ENCODE peak calls at places on chromosomes 6 and 20, in five cellular contexts. H is Panc1, E is H1, G is GM23338, N is suprapubic skin. J is an unnamed sample. For H3K4me1, the result is how much of the 10 kb centered on the place peaks cover.

GRCh38 chr6:89122625-89123024 is 4.8 kb upstream of the SRSF12 start:
- DNase-seq in H (no peak), E (no peak), G (peak), N (no peak), J (no peak)

GRCh38 chr6:10801224-10801848 is 37.0 kb downstream of the MAK start:
- DNase-seq in H (peak), E (peak), G (peak), N (no peak), J (no peak)

GRCh38 chr6:22737331-22737730 is 168.0 kb downstream of the HDGFL1 start:
- DNase-seq in H (no peak), E (peak), G (peak), N (no peak), J (no peak)

GRCh38 chr6:43706788-43707187 is 19.2 kb upstream of the MRPS18A start:
- DNase-seq in H (no peak), E (no peak), G (no peak), N (no peak), J (no peak)

GRCh38 chr6:36701401-36701991 is 3.9 kb downstream of the RAB44 start:
- DNase-seq in H (no peak), E (no peak), G (peak), N (peak), J (no peak)

GRCh38 chr20:17650816-17651760 is 31.0 kb downstream of the RRBP1 start:
- DNase-seq in H (no peak), E (no peak), G (no peak), N (no peak), J (no peak)

GRCh38 chr6:81371929-81372328 is 380.6 kb downstream of the TENT5A start:
- DNase-seq in H (no peak), E (no peak), G (no peak), N (no peak), J (no peak)

GRCh38 chr6:2865270-2866182 is 23.9 kb upstream of the SERPINB1 start:
- DNase-seq in H (no peak), E (no peak), G (peak), N (no peak), J (no peak)

GRCh38 chr6:90294989-90295853 is 1.4 kb downstream of the BACH2 start:
- DNase-seq in H (no peak), E (no peak), G (peak), N (no peak), J (no peak)

GRCh38 chr20:60210779-60211617 is 252.8 kb downstream of the CDH26 start:
- DNase-seq in H (peak), E (peak), G (peak), N (no peak), J (no peak)

GRCh38 chr6:44223471-44224153 is at the start of gene SLC29A1:
- DNase-seq in H (no peak), E (peak), G (peak), N (no peak), J (peak)

GRCh38 chr6:11586574-11586973 is 49.0 kb downstream of the TMEM170B start:
- DNase-seq in H (no peak), E (no peak), G (peak), N (no peak), J (no peak)

GRCh38 chr20:34195355-34195754 is 45.9 kb upstream of the ASIP start:
- DNase-seq in H (no peak), E (no peak), G (no peak), N (no peak), J (no peak)

GRCh38 chr6:12241493-12242214 is 48.5 kb upstream of the EDN1 start:
- DNase-seq in H (no peak), E (no peak), G (no peak), N (no peak), J (no peak)

GRCh38 chr6:147941143-147941542 is 401.5 kb upstream of the SASH1 start:
- DNase-seq in H (no peak), E (no peak), G (peak), N (no peak), J (no peak)

GRCh38 chr20:40276291-40276690 is 412.7 kb downstream of the MAFB start:
- DNase-seq in H (no peak), E (no peak), G (no peak), N (no peak), J (no peak)

GRCh38 chr20:16201191-16201590 is 372.1 kb downstream of the KIF16B start:
- DNase-seq in H (no peak), E (no peak), G (no peak), N (no peak), J (no peak)

GRCh38 chr6:27812078-27812804 is 100.0 kb downstream of the OR2B2 start:
- DNase-seq in H (no peak), E (no peak), G (no peak), N (no peak), J (no peak)
- H3K4me1 ChIP-seq in H (under half), E (under half), G (under half), N (under half), J (under half)

GRCh38 chr6:96394727-96395126 is 126.9 kb upstream of the UFL1 start:
- DNase-seq in H (no peak), E (no peak), G (peak), N (no peak), J (no peak)
- TF ChIP-seq CTCF in H (peak), E (peak), G (peak), N (no peak), J (no peak)

DNA sequence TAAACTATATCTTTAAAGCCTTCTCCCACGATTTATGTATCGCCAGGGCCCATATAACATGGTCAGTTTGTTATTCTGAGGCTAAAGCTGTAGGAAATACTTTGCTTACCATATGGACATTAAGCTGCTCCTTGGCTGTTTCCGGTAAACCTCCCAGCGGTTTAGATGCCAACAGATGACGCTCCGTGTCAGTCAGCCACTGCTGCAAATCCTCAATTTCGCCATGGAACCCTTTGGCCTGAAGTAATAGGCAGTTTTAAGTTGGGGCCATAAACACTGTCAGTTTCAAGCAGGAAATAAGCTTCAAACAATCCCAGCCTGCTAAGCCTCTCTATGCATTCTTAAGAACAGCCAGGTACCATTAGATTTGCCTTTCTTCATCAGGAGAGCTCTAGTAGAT is 145.4 kb downstream of the DST start:
- DNase-seq in H (no peak), E (no peak), G (no peak), N (no peak), J (no peak)
- TF ChIP-seq POLR2AphosphoS5 in H (no peak), E (no peak), G (no peak), N (no peak), J (no peak)

GRCh38 chr6:35042041-35042440 is 99.1 kb downstream of the TCP11 start:
- DNase-seq in H (no peak), E (no peak), G (no peak), N (no peak), J (no peak)
- H3K4me1 ChIP-seq in H (under half), E (under half), G (half or more), N (half or more), J (under half)

GRCh38 chr20:32820698-32821378 is 1.1 kb downstream of the MAPRE1 start:
- DNase-seq in H (no peak), E (no peak), G (no peak), N (no peak), J (no peak)
- TF ChIP-seq CTCF in H (no peak), E (no peak), G (no peak), N (no peak), J (no peak)

GRCh38 chr6:113862112-113862511 is 5.0 kb downstream of the MARCKS start:
- DNase-seq in H (no peak), E (no peak), G (no peak), N (no peak), J (no peak)

GRCh38 chr6:113858605-113859348 is 1.6 kb downstream of the MARCKS start:
- DNase-seq in H (no peak), E (peak), G (peak), N (peak), J (peak)

GRCh38 chr6:113859349-113860164 is 2.4 kb downstream of the MARCKS start:
- DNase-seq in H (no peak), E (no peak), G (peak), N (peak), J (no peak)

GRCh38 chr6:113858067-113858604 is 991 bp downstream of the MARCKS start:
- DNase-seq in H (no peak), E (peak), G (peak), N (no peak), J (peak)

GRCh38 chr6:113860165-113860955 is 3.2 kb downstream of the MARCKS start:
- DNase-seq in H (no peak), E (no peak), G (peak), N (no peak), J (no peak)
- TF ChIP-seq POLR2AphosphoS5 in H (no peak), E (no peak), G (no peak), N (no peak), J (no peak)

DNA sequence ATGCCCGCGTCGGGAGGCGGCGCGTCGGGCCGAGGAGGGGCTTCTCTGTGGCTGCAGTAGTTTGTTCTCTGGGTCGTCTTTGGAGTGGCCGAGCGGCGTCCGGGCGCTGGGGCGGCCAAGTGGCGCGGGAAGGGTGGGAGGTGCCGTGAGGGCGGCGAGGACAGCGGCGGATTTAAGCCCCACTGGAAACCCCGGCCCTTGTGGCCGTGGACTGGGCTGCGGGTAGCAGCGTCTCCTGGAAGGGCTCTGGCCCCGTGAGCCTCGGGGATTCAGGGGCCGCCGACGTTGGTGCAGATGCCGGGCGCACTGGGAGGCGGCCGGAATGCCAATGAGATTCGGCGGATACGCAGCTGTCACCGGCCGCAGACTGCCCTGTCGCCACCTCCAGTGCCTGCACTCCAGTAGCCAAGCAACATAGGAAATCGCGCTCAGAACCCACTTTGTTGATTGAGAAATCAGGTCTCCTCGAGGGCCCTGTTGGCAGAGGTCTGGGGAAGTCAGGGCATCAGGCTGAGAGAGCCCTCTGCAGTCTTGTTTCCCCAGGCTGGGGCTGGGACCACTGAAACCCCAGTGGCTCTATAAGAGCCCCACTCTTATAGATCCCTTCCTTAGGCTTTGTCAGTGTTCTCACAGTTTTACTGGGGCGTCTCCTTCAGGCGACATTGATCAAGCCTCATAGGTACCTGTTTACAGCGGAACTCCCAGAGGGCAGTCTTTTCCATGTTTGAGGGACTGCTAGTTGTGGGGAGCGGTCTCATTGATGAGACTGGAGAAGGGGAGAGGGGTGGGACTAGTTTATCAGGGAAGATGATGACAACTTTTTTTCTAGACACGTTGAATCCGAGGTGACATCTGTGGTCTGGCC is 642 bp downstream of the GZF1 start:
- DNase-seq in H (no peak), E (no peak), G (peak), N (no peak), J (no peak)
- H3K4me1 ChIP-seq in H (under half), E (under half), G (under half), N (half or more), J (half or more)

GRCh38 chr20:38226553-38226952 is 34.0 kb downstream of the KIAA1755 start:
- DNase-seq in H (no peak), E (no peak), G (no peak), N (no peak), J (no peak)
- TF ChIP-seq CTCF in H (no peak), E (no peak), G (no peak), N (no peak), J (no peak)

GRCh38 chr6:129575378-129576118 is 134.4 kb downstream of the ARHGAP18 start:
- DNase-seq in H (no peak), E (no peak), G (peak), N (no peak), J (no peak)
- TF ChIP-seq POLR2AphosphoS5 in H (no peak), E (no peak), G (no peak), N (no peak), J (no peak)

GRCh38 chr6:1325471-1326309 is 13.8 kb downstream of the FOXQ1 start:
- DNase-seq in H (peak), E (no peak), G (no peak), N (no peak), J (no peak)
- H3K4me1 ChIP-seq in H (half or more), E (under half), G (under half), N (under half), J (under half)